ENCODE peak calls at places on chromosome 17, in six cellular contexts. O is thoracic aorta, S is cardiac fibroblast, I is astrocyte of the spinal cord, B is A549, E is brain microvascular endothelial cell. X is an unnamed sample.

GRCh38 chr17:17032131-17032692 is 10.0 kb upstream of the MPRIP start:
- DNase-seq in O (no peak), S (peak), I (peak), B (peak), E (peak), X (peak)

GRCh38 chr17:70184770-70185169 is 15.4 kb downstream of the KCNJ2 start:
- DNase-seq in O (no peak), S (peak), I (peak), B (peak), E (peak), X (peak)

GRCh38 chr17:79126139-79126538 is 51.5 kb downstream of the ENGASE start:
- DNase-seq in O (no peak), S (no peak), I (no peak), B (no peak), E (no peak), X (no peak)

GRCh38 chr17:45388604-45389325 is 43.9 kb downstream of the ARHGAP27 start:
- DNase-seq in O (no peak), S (peak), I (no peak), B (no peak), E (peak), X (peak)

GRCh38 chr17:13031718-13032350 is 14.0 kb upstream of the ELAC2 start:
- DNase-seq in O (no peak), S (peak), I (peak), B (peak), E (peak), X (peak)

GRCh38 chr17:48734328-48735056 is 5.9 kb upstream of the HOXB13 start:
- DNase-seq in O (no peak), S (no peak), I (no peak), B (no peak), E (no peak), X (no peak)

GRCh38 chr17:14803781-14804180 is 461.3 kb downstream of the PMP22 start:
- DNase-seq in O (no peak), S (peak), I (no peak), B (no peak), E (no peak), X (no peak)

GRCh38 chr17:14067347-14067746 is 2.0 kb upstream of the COX10 start:
- DNase-seq in O (no peak), S (no peak), I (no peak), B (no peak), E (no peak), X (peak)

GRCh38 chr17:49101054-49101534 is 31.5 kb upstream of the B4GALNT2 start:
- DNase-seq in O (no peak), S (peak), I (peak), B (no peak), E (peak), X (peak)

GRCh38 chr17:49447603-49448325 is 33.1 kb upstream of the PHB1 start:
- DNase-seq in O (no peak), S (peak), I (no peak), B (no peak), E (no peak), X (no peak)

GRCh38 chr17:80265205-80266068 is 4.8 kb downstream of the RNF213 start:
- DNase-seq in O (no peak), S (no peak), I (no peak), B (no peak), E (no peak), X (no peak)

GRCh38 chr17:38730526-38731379 is 612 bp downstream of the CISD3 start:
- DNase-seq in O (peak), S (peak), I (peak), B (peak), E (no peak), X (peak)

GRCh38 chr17:40582328-40582901 is 17.1 kb upstream of the CCR7 start:
- DNase-seq in O (no peak), S (no peak), I (no peak), B (no peak), E (no peak), X (peak)

GRCh38 chr17:16282522-16282921 is 65.5 kb downstream of the PIGL start:
- DNase-seq in O (no peak), S (peak), I (peak), B (no peak), E (peak), X (peak)

GRCh38 chr17:6047966-6048365 is 22.2 kb upstream of the WSCD1 start:
- DNase-seq in O (no peak), S (no peak), I (peak), B (no peak), E (no peak), X (no peak)

GRCh38 chr17:17129466-17129865 is 76.7 kb downstream of the PLD6 start:
- DNase-seq in O (no peak), S (no peak), I (no peak), B (no peak), E (no peak), X (peak)

GRCh38 chr17:14157822-14158221 is 78.8 kb downstream of the CDRT15 start:
- DNase-seq in O (no peak), S (no peak), I (no peak), B (no peak), E (no peak), X (no peak)

GRCh38 chr17:59962739-59963318 is 1.7 kb downstream of the RNFT1 start:
- DNase-seq in O (no peak), S (no peak), I (no peak), B (no peak), E (no peak), X (no peak)

GRCh38 chr17:29573871-29574731 is 5.6 kb downstream of the TP53I13 start:
- DNase-seq in O (no peak), S (no peak), I (no peak), B (no peak), E (no peak), X (no peak)

GRCh38 chr17:45789874-45790273 is 5.8 kb downstream of the CRHR1 start:
- DNase-seq in O (no peak), S (no peak), I (no peak), B (no peak), E (no peak), X (no peak)

GRCh38 chr17:49471089-49471683 is 23.9 kb upstream of the NGFR start:
- DNase-seq in O (no peak), S (no peak), I (peak), B (no peak), E (no peak), X (no peak)

GRCh38 chr17:74281799-74282198 is 7.8 kb downstream of the DNAI2 start:
- DNase-seq in O (no peak), S (no peak), I (no peak), B (no peak), E (no peak), X (no peak)

GRCh38 chr17:38658741-38659345 is 15.9 kb downstream of the EPOP start:
- DNase-seq in O (no peak), S (no peak), I (no peak), B (no peak), E (no peak), X (no peak)

GRCh38 chr17:5788266-5788900 is 204.1 kb upstream of the NLRP1 start:
- DNase-seq in O (no peak), S (peak), I (peak), B (no peak), E (peak), X (peak)

GRCh38 chr17:64282753-64283080 is 19.7 kb upstream of the TEX2 start:
- DNase-seq in O (no peak), S (no peak), I (no peak), B (no peak), E (no peak), X (no peak)

GRCh38 chr17:32350662-32351418 is 883 bp downstream of the ZNF207 start:
- DNase-seq in O (no peak), S (peak), I (peak), B (no peak), E (peak), X (peak)

GRCh38 chr17:35743911-35744328 is 9.1 kb downstream of the GAS2L2 start:
- DNase-seq in O (no peak), S (peak), I (peak), B (no peak), E (peak), X (peak)

GRCh38 chr17:56367381-56367780 is 214.1 kb downstream of the ANKFN1 start:
- DNase-seq in O (no peak), S (no peak), I (no peak), B (no peak), E (no peak), X (no peak)

GRCh38 chr17:9897569-9897968 is 7.5 kb downstream of the RCVRN start:
- DNase-seq in O (no peak), S (no peak), I (no peak), B (no peak), E (no peak), X (no peak)

GRCh38 chr17:54956802-54957201 is 11.7 kb downstream of the COX11 start:
- DNase-seq in O (no peak), S (no peak), I (no peak), B (no peak), E (no peak), X (no peak)

DNA sequence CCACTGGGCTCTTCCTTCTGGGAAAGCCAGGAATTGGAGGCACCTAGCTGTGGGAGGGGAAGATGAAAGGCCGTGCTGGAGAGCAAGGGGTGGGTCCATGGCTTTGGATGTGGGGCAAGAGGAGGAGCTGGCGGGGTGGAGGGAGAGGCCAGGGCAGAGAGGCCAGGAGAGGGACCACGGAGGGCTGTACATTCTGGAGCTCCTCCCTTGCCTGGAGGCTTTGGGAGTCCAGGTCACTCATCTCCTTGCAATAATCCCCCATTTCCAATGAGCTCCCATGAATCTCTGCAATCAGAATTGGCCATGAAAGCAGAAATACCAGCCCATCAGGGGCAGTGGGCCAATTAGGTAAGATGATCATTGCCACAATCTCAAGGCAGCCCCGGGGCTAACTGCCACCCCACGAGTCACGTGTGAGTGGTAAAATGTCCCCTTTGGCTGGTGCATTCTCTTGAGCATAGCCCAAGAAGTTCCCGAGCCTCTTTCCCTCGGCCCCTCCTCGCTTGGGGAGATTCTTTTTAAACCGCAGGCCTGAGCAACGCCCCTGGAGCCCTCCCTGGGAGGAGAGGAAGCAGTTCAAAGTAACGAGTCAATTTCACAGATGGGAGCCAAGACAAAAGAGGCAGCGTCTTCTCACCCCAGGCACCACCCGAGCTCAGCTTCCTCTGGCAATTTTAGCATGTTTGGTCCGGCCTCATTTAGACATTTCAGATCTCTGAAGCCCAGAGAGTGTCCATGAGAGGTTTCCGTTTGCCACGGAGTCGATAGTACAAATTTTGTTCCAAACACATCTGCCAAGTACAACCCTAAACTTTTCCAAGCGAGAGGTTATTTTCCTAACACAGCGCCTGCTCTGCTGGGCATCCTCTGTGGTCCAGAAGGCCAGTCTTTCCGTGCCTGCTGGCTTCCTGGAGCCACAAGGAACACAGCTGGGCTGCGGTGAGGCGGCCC is 13.4 kb downstream of the RTN4RL1 start:
- DNase-seq in O (no peak), S (peak), I (peak), B (no peak), E (no peak), X (peak)
- H3K4me3 ChIP-seq in O (peak), S (no peak), I (no peak), B (no peak), E (no peak), X (no peak)

DNA sequence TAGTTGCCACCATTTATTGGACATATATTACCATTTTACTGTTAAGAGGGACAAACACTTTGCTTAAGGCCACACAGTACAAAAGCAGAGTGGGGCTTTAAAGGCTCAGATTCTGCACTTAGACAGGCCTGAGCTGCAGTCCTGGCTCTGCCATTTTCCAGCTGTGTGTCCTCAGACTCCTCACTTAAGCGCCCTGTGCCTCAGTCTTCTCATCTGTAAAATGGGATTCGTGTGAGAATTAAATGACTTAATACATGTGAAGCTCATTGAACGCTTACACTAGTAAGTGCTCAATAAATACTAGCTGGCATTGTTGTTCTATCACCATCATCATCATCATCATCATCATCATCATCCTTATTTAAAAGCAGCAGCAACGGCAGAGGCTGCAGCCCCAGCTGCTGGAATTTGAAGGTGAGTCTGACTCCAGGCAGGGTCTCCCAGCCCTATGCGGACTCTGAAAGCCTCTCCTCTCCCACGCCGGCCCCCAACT is 445 bp upstream of the CACNG5 start:
- DNase-seq in O (no peak), S (no peak), I (no peak), B (no peak), E (no peak), X (no peak)
- H3K4me3 ChIP-seq in O (no peak), S (no peak), I (no peak), B (peak), E (no peak), X (no peak)

DNA sequence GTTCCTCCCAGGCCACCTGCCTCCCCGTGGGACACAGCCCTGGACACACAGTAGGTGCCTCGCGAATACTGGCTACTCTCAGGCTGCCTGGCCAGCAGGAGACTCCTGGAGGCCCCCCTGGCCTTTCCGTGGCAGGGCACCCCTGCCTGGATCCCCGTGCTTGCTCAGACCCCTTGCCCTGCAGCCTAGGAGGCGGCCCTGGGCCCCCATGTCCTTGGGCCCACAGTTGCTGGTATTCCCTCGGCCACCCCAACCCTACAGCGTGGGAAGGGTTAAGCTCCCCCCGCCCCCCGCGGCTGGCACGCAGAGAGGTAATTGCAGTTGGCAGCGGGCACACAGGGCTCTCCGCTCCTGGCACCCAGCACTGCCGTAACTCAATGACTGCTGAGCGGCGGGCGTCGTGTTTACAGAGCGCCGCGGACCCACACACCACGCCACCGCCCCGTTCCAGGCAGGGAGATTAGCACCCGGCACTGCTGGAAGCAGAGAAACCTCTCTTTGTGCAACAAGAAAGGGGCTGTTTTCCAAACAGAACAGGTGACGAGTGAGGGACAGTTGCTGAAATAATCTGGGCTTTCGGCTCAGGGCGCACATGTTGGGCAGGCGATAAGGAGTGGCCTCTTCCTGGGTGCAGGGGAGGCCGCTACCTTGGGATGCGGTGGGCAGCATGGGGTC is 32.3 kb downstream of the BAHCC1 start:
- DNase-seq in O (no peak), S (no peak), I (no peak), B (no peak), E (no peak), X (no peak)
- H3K4me3 ChIP-seq in O (peak), S (no peak), I (no peak), B (no peak), E (no peak), X (no peak)

GRCh38 chr17:57543230-57543629 is 201.9 kb downstream of the CCDC182 start:
- DNase-seq in O (no peak), S (no peak), I (no peak), B (no peak), E (no peak), X (no peak)
- H3K4me3 ChIP-seq in O (no peak), S (no peak), I (no peak), B (no peak), E (no peak), X (no peak)

DNA sequence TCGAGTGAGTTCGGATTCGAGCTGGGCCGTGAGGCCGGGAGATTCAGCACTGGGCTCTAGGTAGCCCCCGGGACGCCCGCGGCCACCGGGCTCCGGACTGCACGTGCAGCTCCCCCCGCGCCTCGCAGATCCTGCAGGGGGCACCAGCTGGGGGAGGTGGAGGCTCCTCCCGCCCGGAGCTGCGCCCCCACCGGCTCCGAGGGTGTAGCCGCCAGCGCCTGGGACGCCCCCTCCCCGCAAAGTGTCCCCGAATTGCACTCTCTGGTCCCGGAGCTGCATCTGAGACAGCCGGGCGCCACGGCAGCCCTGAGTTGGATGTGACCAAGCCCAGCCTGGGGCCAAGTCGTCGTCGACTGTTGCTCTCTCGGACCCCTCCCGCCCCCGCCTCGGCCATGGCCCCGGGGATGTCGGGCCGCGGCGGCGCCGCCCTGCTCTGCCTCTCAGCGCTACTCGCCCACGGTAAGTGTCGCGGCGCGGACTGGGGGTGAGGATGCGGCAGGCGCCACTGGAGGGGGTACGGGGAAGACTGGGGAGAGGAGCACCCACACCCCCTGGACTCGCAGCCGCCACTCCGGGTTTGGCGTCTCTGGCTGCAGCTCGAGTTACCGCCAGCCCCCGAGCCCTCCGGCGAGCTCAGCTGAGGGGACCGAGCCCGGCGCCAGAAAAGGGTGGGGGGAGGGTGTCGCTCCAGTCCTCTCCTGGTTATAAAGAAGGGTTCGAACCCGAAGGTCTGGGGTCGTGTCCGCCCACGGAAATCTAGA is 1.5 kb downstream of the TMEM132E start:
- DNase-seq in O (no peak), S (no peak), I (no peak), B (no peak), E (no peak), X (no peak)
- H3K4me3 ChIP-seq in O (peak), S (no peak), I (no peak), B (peak), E (no peak), X (no peak)

GRCh38 chr17:66679631-66680517 is 155.0 kb upstream of the CACNG5 start:
- DNase-seq in O (no peak), S (no peak), I (no peak), B (no peak), E (no peak), X (no peak)

GRCh38 chr17:66684716-66685115 is 150.2 kb upstream of the CACNG5 start:
- DNase-seq in O (no peak), S (no peak), I (no peak), B (no peak), E (no peak), X (no peak)

GRCh38 chr17:66678827-66679226 is 156.1 kb upstream of the CACNG5 start:
- DNase-seq in O (no peak), S (no peak), I (no peak), B (no peak), E (no peak), X (no peak)

GRCh38 chr17:66684256-66684655 is 150.7 kb upstream of the CACNG5 start:
- DNase-seq in O (no peak), S (no peak), I (no peak), B (no peak), E (no peak), X (peak)

GRCh38 chr17:66682293-66682692 is 152.6 kb upstream of the CACNG5 start:
- DNase-seq in O (no peak), S (no peak), I (no peak), B (no peak), E (no peak), X (no peak)
- H3K4me3 ChIP-seq in O (no peak), S (no peak), I (no peak), B (no peak), E (no peak), X (no peak)

DNA sequence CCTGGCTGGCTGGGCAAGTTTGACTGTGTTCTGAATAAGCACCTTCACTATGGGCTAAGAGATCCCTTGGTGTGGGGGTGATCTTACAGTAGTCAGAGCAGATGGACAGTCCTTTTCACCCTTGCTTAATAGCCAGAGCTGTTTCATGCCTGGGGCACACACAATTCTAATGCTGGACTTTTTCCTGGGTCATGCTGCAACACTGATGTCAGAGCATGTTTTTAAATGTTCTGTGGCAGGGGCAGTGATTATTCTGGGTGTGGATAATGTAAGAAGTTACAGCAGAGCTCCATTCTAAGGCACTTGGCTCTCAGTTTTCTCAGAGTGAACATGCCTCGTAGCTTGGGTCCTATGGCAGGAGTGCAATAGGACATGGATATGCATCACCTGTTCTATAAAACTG is 4.0 kb upstream of the CD68 start:
- DNase-seq in O (no peak), S (no peak), I (no peak), B (no peak), E (no peak), X (no peak)
- H3K4me3 ChIP-seq in O (no peak), S (peak), I (peak), B (peak), E (peak), X (peak)